ENCODE peak calls at places on chromosomes 16 and 17, in five cellular contexts. L is upper lobe of right lung, P is PC-3, I is left lung, D is A549. U is an unnamed sample. For H3K9me3, the result is how much of the 10 kb centered on the place peaks cover.

GRCh38 chr16:53413864-53414263 is 20.4 kb upstream of the RBL2 start:
- DNase-seq in L (no peak), P (no peak), I (peak), D (no peak), U (no peak)

GRCh38 chr16:74667215-74667765 is 613 bp upstream of the RFWD3 start:
- DNase-seq in L (no peak), P (no peak), I (peak), D (no peak), U (peak)

GRCh38 chr17:49646391-49647255 is 31.3 kb downstream of the SPOP start:
- DNase-seq in L (no peak), P (peak), I (no peak), D (no peak), U (no peak)

GRCh38 chr17:77388384-77389306 is 247.9 kb downstream of the SEC14L1 start:
- DNase-seq in L (no peak), P (no peak), I (no peak), D (no peak), U (no peak)

GRCh38 chr17:38620551-38621277 is 15.0 kb upstream of the SRCIN1 start:
- DNase-seq in L (peak), P (no peak), I (no peak), D (no peak), U (no peak)

GRCh38 chr17:4980644-4981216 is 6.7 kb downstream of the CAMTA2 start:
- DNase-seq in L (no peak), P (peak), I (no peak), D (peak), U (peak)

GRCh38 chr16:17161034-17161433 is 309.7 kb downstream of the XYLT1 start:
- DNase-seq in L (no peak), P (no peak), I (no peak), D (no peak), U (no peak)

GRCh38 chr17:13626703-13627102 is 25.0 kb upstream of the HS3ST3A1 start:
- DNase-seq in L (no peak), P (peak), I (no peak), D (peak), U (no peak)

GRCh38 chr17:70775667-70776066 is 606.3 kb downstream of the KCNJ2 start:
- DNase-seq in L (no peak), P (no peak), I (no peak), D (no peak), U (no peak)

GRCh38 chr17:43803758-43804157 is 23.5 kb downstream of the CFAP97D1 start:
- DNase-seq in L (no peak), P (no peak), I (no peak), D (no peak), U (peak)

GRCh38 chr17:72139213-72139612 is 18.4 kb downstream of the SOX9 start:
- DNase-seq in L (no peak), P (peak), I (no peak), D (no peak), U (no peak)

GRCh38 chr17:71790791-71791190 is 330.0 kb upstream of the SOX9 start:
- DNase-seq in L (no peak), P (peak), I (no peak), D (peak), U (no peak)

GRCh38 chr17:57406131-57406980 is 150.0 kb downstream of the MSI2 start:
- DNase-seq in L (no peak), P (peak), I (no peak), D (no peak), U (peak)

GRCh38 chr17:29597361-29598172 is 4.6 kb downstream of the ANKRD13B start:
- DNase-seq in L (no peak), P (no peak), I (no peak), D (no peak), U (no peak)

GRCh38 chr17:79626156-79626890 is 15.5 kb upstream of the RBFOX3 start:
- DNase-seq in L (peak), P (no peak), I (no peak), D (no peak), U (no peak)
- H3K9me3 ChIP-seq in L (under half), P (under half), I (under half), D (under half), U (under half)

GRCh38 chr17:2364132-2365116 is 27.1 kb downstream of the SGSM2 start:
- DNase-seq in L (peak), P (no peak), I (peak), D (no peak), U (no peak)
- H3K27ac ChIP-seq in L (no peak), P (no peak), I (no peak), D (no peak), U (no peak)

GRCh38 chr16:3304370-3304769 is 860 bp downstream of the TIGD7 start:
- DNase-seq in L (no peak), P (no peak), I (no peak), D (no peak), U (no peak)

GRCh38 chr16:3306078-3306477 is 781 bp downstream of the ZNF75A start:
- DNase-seq in L (no peak), P (no peak), I (no peak), D (no peak), U (no peak)

DNA sequence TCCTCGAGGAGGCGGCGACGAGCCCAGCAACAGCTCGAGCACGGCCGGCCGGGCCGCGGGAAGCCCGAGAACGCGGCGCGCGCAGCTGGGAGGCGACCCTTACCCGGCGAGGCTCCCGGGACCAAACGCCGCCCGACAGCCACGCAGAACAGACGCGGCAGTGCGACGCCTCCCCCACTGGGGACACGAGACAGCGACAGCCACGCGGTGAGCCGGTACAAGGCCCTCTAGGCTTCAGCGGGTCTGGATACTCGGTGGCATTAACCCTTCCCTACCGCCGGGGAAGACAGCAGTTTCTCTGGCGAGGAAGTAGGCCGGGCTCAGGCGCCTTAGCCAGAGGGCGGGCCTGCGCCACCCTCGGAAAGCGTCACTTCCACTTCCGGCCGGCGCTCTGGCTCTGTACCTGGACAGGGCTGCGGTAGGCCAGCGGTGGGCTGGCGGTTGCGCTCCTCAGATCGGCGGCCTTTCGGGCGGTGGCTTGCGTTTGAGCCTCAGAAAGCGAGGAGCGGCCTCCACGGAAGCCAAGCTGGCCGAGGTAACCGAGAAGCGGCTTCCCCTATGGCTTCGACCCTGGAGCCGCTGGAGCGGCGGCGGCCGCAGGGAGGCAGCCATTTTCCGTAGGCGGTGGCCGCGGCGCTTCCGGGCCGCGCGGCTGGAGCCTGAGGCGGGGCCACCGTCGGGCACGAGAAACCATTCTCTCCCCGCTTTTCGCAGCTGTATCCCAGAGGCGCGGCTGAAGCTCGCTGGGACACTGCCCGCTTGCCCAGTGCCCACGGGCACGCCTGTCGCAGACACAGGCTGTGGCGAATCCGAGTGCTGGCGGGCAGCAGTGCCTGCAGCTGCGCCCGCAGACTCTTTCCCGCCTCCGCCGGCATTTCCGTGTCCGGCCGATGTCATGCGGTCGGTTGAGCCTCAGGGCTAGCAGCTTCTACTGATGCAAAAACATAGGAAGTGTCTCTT is at the start of the genes TIGD7 and ZNF75A:
- DNase-seq in L (peak), P (peak), I (peak), D (peak), U (peak)
- TF ChIP-seq CTCF in L (no peak), P (no peak), I (peak), D (no peak), U (no peak)

GRCh38 chr16:47236716-47237115 is 93.0 kb upstream of the NETO2 start:
- DNase-seq in L (no peak), P (no peak), I (no peak), D (no peak), U (no peak)
- H3K9me3 ChIP-seq in L (under half), P (under half), I (under half), D (under half), U (under half)

GRCh38 chr17:836154-836553 is 54.0 kb downstream of the MRM3 start:
- DNase-seq in L (no peak), P (no peak), I (peak), D (no peak), U (no peak)

GRCh38 chr17:841313-841712 is 59.2 kb downstream of the MRM3 start:
- DNase-seq in L (no peak), P (no peak), I (no peak), D (no peak), U (no peak)

GRCh38 chr17:835263-835662 is 53.1 kb downstream of the MRM3 start:
- DNase-seq in L (no peak), P (peak), I (no peak), D (no peak), U (no peak)

GRCh38 chr17:834136-834535 is 52.0 kb downstream of the MRM3 start:
- DNase-seq in L (no peak), P (no peak), I (no peak), D (no peak), U (no peak)

GRCh38 chr17:838486-838885 is 56.3 kb downstream of the MRM3 start:
- DNase-seq in L (no peak), P (no peak), I (no peak), D (no peak), U (no peak)
- H3K27ac ChIP-seq in L (no peak), P (no peak), I (no peak), D (no peak), U (no peak)

GRCh38 chr16:85658504-85659326 is 30.0 kb downstream of the GINS2 start:
- DNase-seq in L (no peak), P (no peak), I (peak), D (no peak), U (no peak)

GRCh38 chr16:85659336-85659735 is 29.4 kb downstream of the GINS2 start:
- DNase-seq in L (no peak), P (no peak), I (no peak), D (no peak), U (no peak)

GRCh38 chr16:85656351-85657266 is 32.1 kb downstream of the GINS2 start:
- DNase-seq in L (no peak), P (no peak), I (peak), D (no peak), U (no peak)

GRCh38 chr16:85657267-85657650 is 31.5 kb downstream of the GINS2 start:
- DNase-seq in L (no peak), P (no peak), I (peak), D (no peak), U (no peak)

DNA sequence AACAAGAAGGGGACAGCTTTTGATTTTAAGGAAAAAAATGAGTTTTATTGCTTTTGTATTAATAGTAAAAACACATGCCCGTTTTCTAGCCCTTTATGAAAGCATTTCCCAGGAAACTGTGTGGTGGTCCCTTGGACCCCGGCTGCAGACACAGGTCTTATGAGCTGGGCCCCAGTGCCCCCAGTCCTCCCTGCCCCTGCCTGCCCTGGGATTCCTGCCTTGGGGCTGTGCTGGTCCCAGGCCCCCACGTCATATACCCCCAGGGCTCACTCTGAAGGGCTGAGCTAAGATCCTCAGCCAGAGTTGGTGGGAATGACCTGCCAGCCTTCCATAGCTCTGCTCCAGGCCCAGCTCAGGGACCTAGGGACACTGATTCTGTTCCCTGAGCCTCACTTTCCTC is 30.8 kb downstream of the GINS2 start:
- DNase-seq in L (no peak), P (no peak), I (no peak), D (no peak), U (no peak)
- TF ChIP-seq CTCF in L (no peak), P (no peak), I (no peak), D (no peak), U (no peak)

GRCh38 chr16:35142147-35142808 is 1682.9 kb downstream of the TP53TG3F start:
- DNase-seq in L (no peak), P (no peak), I (peak), D (no peak), U (no peak)
- H3K9me3 ChIP-seq in L (under half), P (under half), I (under half), D (under half), U (under half)

DNA sequence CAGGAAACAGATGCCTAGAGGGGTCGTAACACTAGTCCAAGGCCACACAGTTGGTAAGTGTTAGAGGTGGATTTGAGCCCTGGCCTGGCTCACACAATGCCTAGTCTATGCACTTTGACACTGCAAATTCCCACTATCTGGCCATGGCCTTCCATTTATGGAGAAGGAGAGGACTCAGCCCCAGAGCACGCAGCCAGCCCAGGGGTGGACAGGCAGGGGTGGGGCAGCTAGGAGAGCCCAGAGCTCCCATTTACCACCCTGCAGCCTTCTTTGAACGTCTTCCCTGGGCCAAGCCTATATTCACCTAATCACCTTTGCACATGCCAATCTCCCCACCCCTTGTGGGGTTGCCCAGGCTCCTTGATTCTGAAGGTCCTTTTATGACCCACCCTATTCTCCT is 81.2 kb downstream of the DYNLRB2 start:
- DNase-seq in L (no peak), P (no peak), I (no peak), D (no peak), U (no peak)
- H3K27ac ChIP-seq in L (no peak), P (no peak), I (no peak), D (no peak), U (no peak)

GRCh38 chr17:74458835-74459234 is 7.6 kb upstream of the CD300A start:
- DNase-seq in L (no peak), P (no peak), I (peak), D (no peak), U (no peak)

GRCh38 chr17:74457820-74458166 is 8.6 kb upstream of the CD300A start:
- DNase-seq in L (no peak), P (no peak), I (no peak), D (no peak), U (no peak)

GRCh38 chr17:74459622-74460021 is 6.8 kb upstream of the CD300A start:
- DNase-seq in L (no peak), P (no peak), I (peak), D (no peak), U (no peak)

GRCh38 chr17:74461646-74462045 is 4.8 kb upstream of the CD300A start:
- DNase-seq in L (no peak), P (no peak), I (peak), D (no peak), U (no peak)

GRCh38 chr17:74460996-74461395 is 5.4 kb upstream of the CD300A start:
- DNase-seq in L (no peak), P (no peak), I (peak), D (no peak), U (no peak)
- TF ChIP-seq CTCF in L (no peak), P (no peak), I (no peak), D (no peak), U (no peak)